ENCODE peak calls at places on chromosomes 1 and 21, in ten cellular contexts. S is thoracic aorta, B is AG09309, K is WERI-Rb-1, R is iPS DF 6.9, O is fibroblast of pulmonary artery, D is tibial nerve, X is IMR-90, G is transverse colon, A is fibroblast of lung. N is an unnamed sample.

GRCh38 chr1:185821612-185822385 is 87.6 kb downstream of the HMCN1 start:
- DNase-seq in B (no peak), G (no peak), A (no peak), K (no peak), O (no peak), S (no peak), D (no peak), R (no peak), X (no peak), N (no peak)

GRCh38 chr1:40477680-40478057 is 579 bp downstream of the ZFP69 start:
- DNase-seq in B (no peak), A (peak), O (peak), S (no peak), D (no peak), X (peak), G (peak), R (no peak), K (peak), N (no peak)

GRCh38 chr1:225480825-225481434 is 53.1 kb upstream of the LBR start:
- DNase-seq in K (peak), X (no peak), O (no peak), D (no peak), S (no peak), B (no peak), R (peak), A (no peak), G (peak), N (no peak)

GRCh38 chr1:8862528-8862927 is 16.0 kb downstream of the ENO1 start:
- DNase-seq in B (no peak), K (peak), R (no peak), O (no peak), G (no peak), X (no peak), S (no peak), A (no peak), D (no peak), N (no peak)

GRCh38 chr1:77279929-77280328 is 1.9 kb upstream of the AK5 start:
- DNase-seq in O (no peak), D (no peak), G (no peak), R (no peak), K (no peak), X (no peak), B (no peak), A (no peak), S (no peak), N (no peak)

GRCh38 chr1:168096296-168097165 is 40.2 kb downstream of the GPR161 start:
- DNase-seq in O (no peak), X (no peak), S (no peak), B (no peak), G (no peak), D (no peak), R (no peak), K (no peak), A (no peak), N (no peak)

GRCh38 chr1:31801450-31801849 is 14.4 kb downstream of the SPOCD1 start:
- DNase-seq in G (no peak), S (no peak), K (no peak), B (no peak), A (no peak), O (no peak), D (no peak), X (no peak), R (no peak), N (no peak)

GRCh38 chr1:151980287-151981177 is 13.1 kb downstream of the S100A10 start:
- DNase-seq in A (peak), R (no peak), X (peak), S (no peak), B (peak), O (peak), G (peak), D (peak), K (no peak), N (peak)

GRCh38 chr1:103529746-103530145 is 4.2 kb downstream of the RNPC3 start:
- DNase-seq in S (no peak), R (no peak), A (peak), K (no peak), B (no peak), D (no peak), X (peak), G (no peak), O (no peak), N (no peak)

GRCh38 chr1:11439051-11439450 is 39.9 kb upstream of the DISP3 start:
- DNase-seq in O (no peak), S (no peak), K (no peak), A (no peak), G (no peak), R (no peak), B (no peak), D (no peak), X (no peak), N (no peak)

GRCh38 chr21:31184462-31184861 is 146.2 kb upstream of the KRTAP19-8 start:
- DNase-seq in G (no peak), R (no peak), S (no peak), O (no peak), B (no peak), A (no peak), D (no peak), K (no peak), X (no peak), N (no peak)

GRCh38 chr21:35189077-35189863 is 140.2 kb upstream of the RUNX1 start:
- DNase-seq in X (peak), G (no peak), O (peak), K (no peak), S (no peak), B (peak), R (no peak), A (peak), D (no peak), N (peak)

GRCh38 chr1:37825508-37825907 is 17.5 kb upstream of the YRDC start:
- DNase-seq in K (no peak), G (no peak), R (no peak), A (no peak), X (peak), O (no peak), B (no peak), S (no peak), D (no peak), N (no peak)

GRCh38 chr1:161921990-161922389 is 101.7 kb downstream of the OLFML2B start:
- DNase-seq in G (no peak), A (peak), K (no peak), D (no peak), O (peak), B (no peak), X (peak), R (no peak), S (no peak), N (peak)

GRCh38 chr1:50183734-50184133 is 75.0 kb downstream of the ELAVL4 start:
- DNase-seq in G (no peak), O (no peak), D (no peak), A (no peak), K (no peak), X (no peak), R (no peak), B (no peak), S (no peak), N (no peak)

GRCh38 chr1:31788138-31788824 is 24.1 kb upstream of the ADGRB2 start:
- DNase-seq in X (peak), K (peak), B (peak), G (peak), S (peak), R (peak), A (peak), O (peak), D (peak), N (peak)

GRCh38 chr1:6027591-6027990 is 18.1 kb upstream of the KCNAB2 start:
- DNase-seq in A (no peak), S (no peak), G (no peak), K (no peak), O (no peak), B (no peak), R (no peak), X (no peak), D (no peak), N (no peak)

GRCh38 chr1:217062566-217062965 is 339.3 kb upstream of the ESRRG start:
- DNase-seq in O (no peak), B (no peak), K (no peak), A (no peak), D (no peak), R (no peak), S (no peak), G (no peak), X (no peak), N (no peak)

GRCh38 chr1:161198877-161199431 is at the start of gene ADAMTS4:
- DNase-seq in D (no peak), O (peak), R (no peak), S (no peak), A (peak), X (peak), G (peak), K (peak), B (peak), N (peak)

GRCh38 chr1:1293618-1294249 is 13.5 kb downstream of the SCNN1D start:
- DNase-seq in R (no peak), X (no peak), O (no peak), B (no peak), S (no peak), K (no peak), G (no peak), A (no peak), D (no peak), N (no peak)

GRCh38 chr1:218658899-218659298 is 313.8 kb downstream of the TGFB2 start:
- DNase-seq in K (no peak), R (no peak), S (no peak), G (no peak), B (no peak), A (peak), D (no peak), X (peak), O (peak), N (peak)

GRCh38 chr1:167532964-167533824 is 14.9 kb upstream of the CD247 start:
- DNase-seq in A (no peak), K (no peak), X (no peak), S (no peak), R (no peak), B (no peak), G (no peak), O (no peak), D (no peak), N (no peak)

GRCh38 chr1:182484531-182485257 is 34.7 kb downstream of the RGSL1 start:
- DNase-seq in X (no peak), R (peak), B (no peak), S (no peak), O (no peak), D (no peak), K (peak), G (no peak), A (no peak), N (no peak)

GRCh38 chr1:75616436-75617433 is 5.8 kb upstream of the SLC44A5 start:
- DNase-seq in R (no peak), B (no peak), S (no peak), D (no peak), A (peak), O (peak), X (peak), K (no peak), G (no peak), N (peak)

GRCh38 chr1:61043010-61043820 is 39.1 kb upstream of the NFIA start:
- DNase-seq in R (peak), B (peak), O (peak), A (peak), K (peak), G (peak), S (peak), D (peak), X (peak), N (peak)

GRCh38 chr1:86825294-86825693 is 88.6 kb downstream of the SELENOF start:
- DNase-seq in S (no peak), D (no peak), K (no peak), G (no peak), O (peak), X (peak), A (peak), B (no peak), R (no peak), N (no peak)

GRCh38 chr1:183622884-183623785 is 12.4 kb downstream of the ARPC5 start:
- DNase-seq in A (peak), O (peak), K (peak), S (no peak), R (peak), B (no peak), D (no peak), X (peak), G (peak), N (peak)

GRCh38 chr1:7223334-7224080 is 438.3 kb downstream of the CAMTA1 start:
- DNase-seq in O (peak), B (peak), X (peak), K (no peak), G (no peak), R (no peak), A (peak), D (no peak), S (no peak), N (peak)

GRCh38 chr1:162285149-162285561 is 91.5 kb downstream of the SPATA46 start:
- DNase-seq in X (no peak), K (no peak), O (no peak), G (peak), S (no peak), R (no peak), D (no peak), A (peak), B (no peak), N (no peak)

GRCh38 chr1:89687254-89687653 is 54.3 kb downstream of the LRRC8C start:
- DNase-seq in G (no peak), X (peak), R (no peak), A (peak), D (no peak), B (no peak), S (no peak), K (no peak), O (no peak), N (peak)

GRCh38 chr1:109864063-109864822 is 46.4 kb upstream of the CSF1 start:
- DNase-seq in A (peak), K (no peak), G (no peak), R (no peak), D (no peak), B (no peak), S (no peak), X (peak), O (peak), N (no peak)

GRCh38 chr1:182568647-182569284 is 20.3 kb downstream of the RNASEL start:
- DNase-seq in B (no peak), A (no peak), O (no peak), S (no peak), X (no peak), R (no peak), D (no peak), G (no peak), K (no peak), N (no peak)

GRCh38 chr1:41657679-41658078 is 173.2 kb upstream of the EDN2 start:
- DNase-seq in G (no peak), A (no peak), S (no peak), R (no peak), B (no peak), X (no peak), D (no peak), O (no peak), K (peak), N (no peak)

GRCh38 chr1:41657101-41657500 is 172.6 kb upstream of the EDN2 start:
- DNase-seq in B (no peak), R (no peak), S (no peak), D (no peak), A (no peak), G (no peak), X (no peak), K (no peak), O (no peak), N (no peak)

GRCh38 chr1:41655632-41656031 is 171.1 kb upstream of the EDN2 start:
- DNase-seq in A (no peak), B (no peak), G (no peak), O (no peak), S (no peak), K (no peak), D (no peak), R (no peak), X (no peak), N (no peak)

GRCh38 chr1:41658444-41659158 is 174.1 kb upstream of the EDN2 start:
- DNase-seq in G (no peak), A (no peak), O (no peak), X (no peak), D (no peak), K (peak), B (no peak), R (no peak), S (no peak), N (no peak)

DNA sequence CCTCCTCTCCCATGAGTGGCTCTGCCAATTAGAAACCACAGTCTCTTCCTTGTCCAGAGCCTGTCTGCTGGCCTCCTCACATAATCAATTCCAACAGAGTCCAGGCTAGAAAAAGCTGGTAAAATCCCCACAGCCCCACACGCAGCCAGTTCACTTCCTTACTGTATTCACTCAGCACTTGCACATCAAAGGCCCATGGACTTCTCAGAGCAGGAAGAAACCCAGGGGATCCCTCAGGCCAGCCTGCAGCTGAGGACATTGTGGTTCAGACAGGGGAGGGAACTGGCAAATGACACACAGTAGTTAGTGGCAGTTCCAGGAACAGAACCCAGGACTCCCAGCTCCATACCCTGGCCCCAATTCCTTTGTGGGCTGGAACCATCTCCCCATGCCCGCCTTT is 171.6 kb upstream of the EDN2 start:
- DNase-seq in B (no peak), R (no peak), O (no peak), X (no peak), S (no peak), A (no peak), K (no peak), D (no peak), G (no peak), N (no peak)
- H3K4me3 ChIP-seq in B (no peak), R (no peak), O (no peak), X (no peak), S (no peak), A (no peak), K (no peak), D (no peak), G (no peak), N (no peak)

DNA sequence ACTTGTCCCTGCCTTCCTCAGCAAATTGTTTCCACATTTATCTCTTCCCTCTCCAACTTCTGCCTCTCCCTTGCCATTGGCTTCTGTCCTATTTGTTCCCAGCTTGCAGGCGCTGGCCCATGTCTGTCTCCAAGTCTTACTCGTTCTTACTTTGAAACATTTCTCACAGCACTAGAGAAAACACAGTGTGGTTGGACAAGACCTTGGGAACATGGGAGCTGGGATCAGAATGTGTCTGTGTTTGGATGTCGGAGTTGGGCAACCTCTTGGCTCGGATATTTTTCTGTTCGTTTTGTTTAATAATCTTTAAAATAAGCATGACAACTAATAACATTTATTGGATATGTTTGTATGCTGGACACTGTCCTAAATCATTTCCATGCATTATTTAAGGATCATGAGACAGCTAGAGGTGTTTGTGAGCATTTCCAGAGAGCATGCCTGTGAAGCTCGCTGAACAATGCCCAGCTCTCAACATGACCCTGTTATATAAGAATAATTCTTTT is 5.9 kb upstream of the BRWD1 start:
- DNase-seq in B (no peak), O (peak), G (no peak), S (no peak), X (peak), D (no peak), K (no peak), A (no peak), R (no peak), N (no peak)
- H3K4me3 ChIP-seq in B (no peak), O (no peak), G (no peak), S (no peak), X (no peak), D (no peak), K (no peak), A (no peak), R (no peak), N (no peak)

DNA sequence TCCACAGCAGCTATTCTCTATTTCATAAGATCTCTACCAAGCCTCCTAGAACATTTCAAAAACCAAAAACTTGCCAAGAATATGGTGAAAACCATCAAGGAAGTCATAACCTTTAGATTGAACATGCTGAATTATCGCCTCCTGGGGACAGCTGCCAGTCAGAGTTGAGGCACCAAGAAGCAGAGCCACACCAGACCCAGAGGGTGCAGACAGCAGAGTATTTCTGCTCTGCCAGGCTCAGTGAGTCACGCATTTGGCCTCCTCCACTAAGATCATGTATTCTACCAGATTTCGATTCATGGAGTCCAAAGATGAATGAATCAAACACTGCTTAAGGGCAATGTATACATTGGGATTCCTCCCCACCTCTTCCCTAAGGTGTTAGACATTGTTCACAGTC is 2.1 kb downstream of the F3 start:
- DNase-seq in G (no peak), A (peak), B (no peak), X (peak), O (no peak), K (no peak), S (no peak), D (no peak), R (no peak), N (no peak)
- H3K4me3 ChIP-seq in G (no peak), A (peak), B (no peak), X (peak), O (peak), K (no peak), S (peak), D (peak), R (no peak), N (peak)

GRCh38 chr1:44002606-44003157 is 11.3 kb downstream of the CCDC24 start:
- DNase-seq in X (no peak), R (no peak), G (no peak), O (no peak), K (no peak), B (no peak), S (no peak), A (no peak), D (no peak), N (no peak)
- H3K4me3 ChIP-seq in X (no peak), R (no peak), G (no peak), O (no peak), K (no peak), B (no peak), S (no peak), A (no peak), D (no peak), N (no peak)

GRCh38 chr1:22799971-22800370 is 89.3 kb downstream of the EPHB2 start:
- DNase-seq in A (no peak), D (no peak), G (no peak), R (no peak), S (no peak), B (no peak), X (no peak), O (no peak), K (peak), N (no peak)
- H3K4me3 ChIP-seq in A (no peak), D (no peak), G (no peak), R (no peak), S (no peak), B (no peak), X (no peak), O (no peak), K (no peak), N (no peak)

DNA sequence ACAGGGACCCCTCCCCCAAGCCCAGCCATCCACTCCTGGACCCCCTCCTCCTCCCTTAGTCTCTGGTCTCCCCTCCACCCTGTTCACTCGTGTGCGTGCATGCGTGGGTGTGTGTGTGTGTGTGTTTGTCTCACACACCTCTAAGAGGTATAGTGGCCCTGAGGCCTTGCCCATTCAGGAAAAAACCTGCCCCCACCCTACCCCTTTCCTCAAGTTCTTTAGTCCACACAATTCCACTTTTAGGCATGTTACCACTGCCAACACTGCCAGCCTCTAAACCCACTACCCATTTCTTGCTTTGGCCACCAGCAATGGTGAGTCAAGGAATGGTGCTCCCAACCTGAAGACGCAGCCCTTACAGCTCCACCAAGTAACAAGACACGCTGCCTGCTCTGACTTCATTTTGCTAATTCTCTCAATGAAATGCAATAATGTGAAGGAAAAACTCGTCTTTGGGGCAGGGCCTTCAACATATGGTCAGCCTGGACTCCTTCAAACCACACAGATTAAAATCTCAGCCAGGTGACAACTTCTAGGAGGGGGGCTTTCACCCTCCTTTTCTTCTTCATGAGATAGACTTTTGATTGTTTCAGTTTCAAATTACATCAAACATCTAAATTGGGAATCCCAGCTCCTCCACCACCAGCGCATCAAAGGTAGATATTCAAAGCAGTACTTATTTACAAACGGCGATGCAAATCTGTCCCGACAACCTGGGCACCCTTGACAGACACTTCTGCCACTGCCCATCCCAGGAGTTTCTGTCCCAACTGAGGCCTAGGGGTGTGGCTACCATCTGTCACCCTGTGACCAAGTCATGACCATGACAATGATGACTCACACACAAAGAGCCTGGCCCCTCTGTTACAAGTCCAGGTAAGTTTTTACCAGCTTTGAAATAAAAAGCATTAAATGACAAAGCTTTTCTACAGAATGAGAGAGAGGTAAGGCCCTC is 29.8 kb downstream of the SSBP3 start:
- DNase-seq in R (no peak), S (no peak), B (no peak), K (peak), A (no peak), O (no peak), X (no peak), D (no peak), G (peak), N (no peak)
- H3K4me3 ChIP-seq in R (no peak), S (no peak), B (no peak), K (no peak), A (no peak), O (no peak), X (no peak), D (no peak), G (no peak), N (no peak)